ENCODE peak calls at places on chromosomes 12 and 14, in five cellular contexts. I is endodermal cell; U is CD8-positive, alpha-beta memory T cell; Q is heart right ventricle; L is lower lobe of right lung. P is an unnamed sample.

GRCh38 chr14:81834308-81834707 is 300.7 kb upstream of the SEL1L start:
- DNase-seq in I (no peak), L (no peak), Q (no peak), U (no peak), P (no peak)

GRCh38 chr14:87975636-87976035 is 17.3 kb downstream of the GALC start:
- DNase-seq in L (no peak), U (no peak), Q (no peak), I (no peak), P (no peak)

GRCh38 chr14:102500724-102501123 is 8.9 kb downstream of the ANKRD9 start:
- DNase-seq in I (no peak), Q (no peak), U (no peak), L (no peak), P (no peak)

GRCh38 chr12:19131020-19131431 is 1.5 kb downstream of the PLEKHA5 start:
- DNase-seq in L (no peak), U (no peak), Q (peak; percentile 18), I (no peak), P (no peak)

GRCh38 chr12:117171499-117172162 is 18.6 kb downstream of the FBXO21 start:
- DNase-seq in L (no peak), U (no peak), I (no peak), Q (no peak), P (no peak)

GRCh38 chr14:101489092-101489760 is 72.1 kb upstream of the DIO3 start:
- DNase-seq in L (no peak), Q (no peak), U (no peak), I (peak; percentile 15), P (no peak)

GRCh38 chr14:81247271-81247766 is 26.6 kb upstream of the GTF2A1 start:
- DNase-seq in U (no peak), Q (no peak), L (no peak), I (no peak), P (peak; percentile 61)

GRCh38 chr14:70879448-70879847 is 27.8 kb upstream of the PCNX1 start:
- DNase-seq in L (no peak), U (no peak), Q (no peak), I (no peak), P (no peak)

GRCh38 chr12:12896261-12896660 is 4.9 kb downstream of the GPRC5A start:
- DNase-seq in U (no peak), L (no peak), Q (no peak), I (no peak), P (no peak)

GRCh38 chr12:120115692-120116442 is 686 bp downstream of the RAB35 start:
- DNase-seq in L (peak; percentile 62), Q (no peak), U (no peak), I (peak; percentile 85), P (no peak)

GRCh38 chr14:61553730-61554641 is 141.3 kb upstream of the HIF1A start:
- DNase-seq in Q (no peak), U (no peak), I (no peak), L (no peak), P (no peak)

GRCh38 chr14:29064305-29064704 is 297.7 kb downstream of the FOXG1 start:
- DNase-seq in Q (no peak), I (no peak), L (no peak), U (no peak), P (no peak)

GRCh38 chr12:7787574-7788315 is 1.5 kb upstream of the NANOG start:
- DNase-seq in L (no peak), U (no peak), Q (no peak), I (peak; percentile 88), P (no peak)

GRCh38 chr12:47912575-47912974 is 7.8 kb upstream of the VDR start:
- DNase-seq in I (peak; percentile 18), Q (no peak), L (no peak), U (no peak), P (no peak)

GRCh38 chr12:47907851-47908454 is 3.2 kb upstream of the VDR start:
- DNase-seq in U (no peak), L (no peak), Q (no peak), I (peak; percentile 40), P (no peak)

GRCh38 chr12:47910486-47910885 is 5.7 kb upstream of the VDR start:
- DNase-seq in Q (no peak), U (no peak), I (peak; percentile 34), L (no peak), P (no peak)

GRCh38 chr12:47908738-47909137 is 3.9 kb upstream of the VDR start:
- DNase-seq in U (no peak), L (no peak), I (no peak), Q (no peak), P (no peak)

DNA sequence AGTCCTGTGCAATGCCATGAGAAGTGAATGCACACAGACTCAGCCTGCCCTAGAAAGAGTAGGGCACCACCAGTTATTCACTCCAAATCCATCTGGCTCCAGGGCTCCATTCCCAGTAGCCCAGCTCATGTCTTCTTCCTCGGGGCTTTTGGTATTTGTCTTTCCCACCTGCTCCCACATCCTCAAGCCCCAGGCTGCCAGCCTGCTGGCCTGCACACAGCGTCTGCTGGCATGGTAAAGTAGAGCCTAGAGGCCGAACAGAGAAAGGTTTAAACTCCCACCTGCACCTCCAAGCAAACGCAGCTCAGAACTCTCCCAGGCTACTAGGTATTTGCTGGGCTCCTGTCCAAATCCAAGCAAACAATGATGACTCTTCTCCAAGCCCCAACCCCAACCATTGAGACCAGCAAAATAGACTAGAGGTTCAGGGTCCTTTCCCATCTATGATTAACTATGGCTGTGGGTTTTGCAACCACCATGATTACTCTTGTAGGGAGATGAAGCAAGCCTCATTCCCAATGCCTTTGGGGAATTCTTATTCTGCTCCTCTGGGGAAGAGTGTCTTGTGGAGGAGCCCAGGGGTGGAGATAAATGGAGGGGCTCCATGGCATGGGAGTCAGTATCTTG is 5.2 kb upstream of the VDR start:
- DNase-seq in I (peak; percentile 32), L (no peak), U (no peak), Q (no peak), P (no peak)
- H3K27me3 ChIP-seq in I (peaks cover 68% of the 10 kb centered on the region), L (no peaks in the 10 kb centered on the region), U (peaks cover 3% of the 10 kb centered on the region), Q (peaks cover 10% of the 10 kb centered on the region), P (peaks cover 8% of the 10 kb centered on the region)

GRCh38 chr14:90331497-90332270 is at the start of gene NRDE2:
- DNase-seq in L (peak; percentile 100), I (peak; percentile 100), U (peak; percentile 85), Q (peak; percentile 100), P (peak; percentile 100)

GRCh38 chr14:90336401-90336800 is 4.7 kb upstream of the NRDE2 start:
- DNase-seq in Q (no peak), I (no peak), L (no peak), U (no peak), P (no peak)

GRCh38 chr14:90332271-90332584 is 487 bp upstream of the NRDE2 start:
- DNase-seq in I (no peak), U (no peak), Q (no peak), L (no peak), P (no peak)

GRCh38 chr14:90341784-90342183 is 10.0 kb upstream of the NRDE2 start:
- DNase-seq in Q (no peak), U (no peak), L (no peak), I (no peak), P (no peak)

GRCh38 chr14:90336985-90337384 is 5.2 kb upstream of the NRDE2 start:
- DNase-seq in L (no peak), Q (no peak), I (no peak), U (no peak), P (no peak)
- H3K27me3 ChIP-seq in L (no peaks in the 10 kb centered on the region), Q (peaks cover 19% of the 10 kb centered on the region), I (peaks cover 57% of the 10 kb centered on the region), U (no peaks in the 10 kb centered on the region), P (peaks cover 14% of the 10 kb centered on the region)

GRCh38 chr12:106586803-106587684 is 4.2 kb downstream of the RFX4 start:
- DNase-seq in U (no peak), L (no peak), I (peak; percentile 90), Q (no peak), P (no peak)

GRCh38 chr12:106585237-106585834 is 2.5 kb downstream of the RFX4 start:
- DNase-seq in I (peak; percentile 70), Q (no peak), U (no peak), L (no peak), P (no peak)

GRCh38 chr12:106584104-106585064 is 1.6 kb downstream of the RFX4 start:
- DNase-seq in Q (no peak), U (no peak), I (peak; percentile 87), L (no peak), P (no peak)

GRCh38 chr12:106586535-106586802 is 3.7 kb downstream of the RFX4 start:
- DNase-seq in U (no peak), L (no peak), Q (no peak), I (peak; percentile 78), P (no peak)

DNA sequence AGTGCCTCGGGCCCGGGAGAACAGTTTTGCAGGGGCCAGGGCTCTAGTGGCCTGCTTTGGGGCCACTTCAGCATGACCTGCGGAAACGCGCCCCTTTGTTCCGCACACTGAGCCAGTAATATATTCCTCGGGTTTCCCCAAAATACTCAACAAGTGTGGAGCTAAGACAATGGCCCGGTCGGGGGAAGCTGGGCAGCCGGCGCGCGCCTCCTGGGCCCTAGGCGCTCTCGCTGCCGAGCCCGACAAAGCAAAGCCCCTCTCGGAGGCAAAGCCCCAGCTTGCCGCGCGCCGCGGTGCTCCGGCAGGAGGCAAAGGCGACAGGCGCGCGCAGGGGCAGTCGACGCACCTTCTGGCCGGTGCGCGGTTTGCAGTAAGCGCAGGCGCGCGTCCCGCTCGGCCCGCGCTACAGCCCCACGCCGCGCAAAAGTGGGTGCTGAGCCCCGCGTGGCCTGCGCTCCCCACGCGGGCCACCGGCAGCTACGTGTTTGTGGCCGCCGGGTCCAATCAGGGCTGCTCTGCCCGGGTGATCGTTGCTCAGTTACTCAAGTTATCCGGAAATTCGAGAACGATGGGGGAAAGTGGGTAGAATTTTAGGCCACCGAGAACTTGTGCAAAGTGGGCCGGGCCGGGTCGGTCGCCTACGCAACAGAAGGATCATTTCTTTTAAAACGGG is 3.2 kb downstream of the RFX4 start:
- DNase-seq in I (peak; percentile 91), Q (no peak), L (no peak), U (no peak), P (no peak)
- H3K27me3 ChIP-seq in I (peaks cover 100% of the 10 kb centered on the region), Q (peaks cover 100% of the 10 kb centered on the region), L (peaks cover 96% of the 10 kb centered on the region), U (peaks cover 19% of the 10 kb centered on the region), P (peaks cover 65% of the 10 kb centered on the region)

DNA sequence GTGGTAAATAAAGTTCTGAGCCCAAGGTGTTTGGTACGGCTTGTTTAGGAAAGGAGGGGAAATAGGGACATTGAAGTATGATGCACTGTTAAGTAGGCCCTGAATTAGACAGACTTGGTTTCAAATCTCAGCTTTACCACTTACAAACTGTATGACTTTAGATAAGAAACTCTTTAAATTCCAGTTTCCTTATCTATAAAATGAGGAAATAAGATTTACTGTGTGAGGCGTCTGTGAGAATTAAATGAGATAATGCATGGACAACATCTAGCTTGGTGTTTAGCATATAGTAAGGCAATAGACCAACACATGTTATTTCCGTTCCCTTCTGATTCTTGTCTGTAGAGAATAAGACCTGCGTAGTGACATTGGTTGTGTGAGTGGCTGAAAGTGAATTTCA is 7.0 kb downstream of the NCKAP1L start:
- DNase-seq in L (no peak), I (no peak), Q (no peak), U (no peak), P (no peak)
- H3K27me3 ChIP-seq in L (no peaks in the 10 kb centered on the region), I (no peaks in the 10 kb centered on the region), Q (peaks cover under 1% of the 10 kb centered on the region), U (no peaks in the 10 kb centered on the region), P (no peaks in the 10 kb centered on the region)

GRCh38 chr12:131466932-131467331 is 244.0 kb upstream of the SFSWAP start:
- DNase-seq in U (no peak), L (no peak), Q (no peak), I (peak; percentile 33), P (peak; percentile 12)
- H3K27me3 ChIP-seq in U (no peaks in the 10 kb centered on the region), L (peaks cover 9% of the 10 kb centered on the region), Q (peaks cover 38% of the 10 kb centered on the region), I (no peaks in the 10 kb centered on the region), P (peaks cover 11% of the 10 kb centered on the region)

DNA sequence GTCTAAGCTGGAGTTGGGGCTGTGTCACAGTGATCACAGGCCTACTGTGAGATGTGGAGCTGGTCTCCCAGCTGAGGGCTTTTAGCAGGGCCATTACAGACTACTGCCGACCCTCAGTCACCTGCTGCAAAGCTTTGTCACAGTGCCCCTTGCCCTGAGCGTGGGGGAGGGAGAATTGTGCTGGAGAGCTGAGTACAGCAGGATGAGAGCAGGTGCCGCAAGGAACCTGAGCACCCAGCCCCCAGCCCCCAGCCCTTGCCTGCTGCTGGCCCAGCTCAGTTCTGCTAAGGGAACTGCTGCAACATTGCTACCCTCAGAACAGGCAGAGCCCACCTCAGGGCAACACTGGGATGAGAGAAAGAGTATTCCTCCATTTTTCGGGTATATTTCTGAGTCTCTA is 196.8 kb upstream of the FKBP4 start:
- DNase-seq in L (no peak), Q (no peak), U (no peak), I (no peak), P (no peak)
- H3K27me3 ChIP-seq in L (peaks cover 4% of the 10 kb centered on the region), Q (no peaks in the 10 kb centered on the region), U (no peaks in the 10 kb centered on the region), I (no peaks in the 10 kb centered on the region), P (no peaks in the 10 kb centered on the region)